ENCODE peak calls at places on chromosome 10, in ten cellular contexts. X, E, Q, P, M, J, H, S, F and B are unnamed samples.

GRCh38 chr10:76311752-76312699 is 880.6 kb downstream of the LRMDA start:
- DNase-seq in X (no peak), E (no peak), Q (no peak), P (no peak), M (no peak), J (peak; percentile 50), H (peak; percentile 69), S (peak; percentile 81), F (no peak), B (no peak)

GRCh38 chr10:4758256-4758655 is 67.8 kb upstream of the AKR1E2 start:
- DNase-seq in X (no peak), E (no peak), Q (no peak), P (no peak), M (no peak), J (no peak), H (no peak), S (no peak), F (no peak), B (no peak)

GRCh38 chr10:35005868-35006267 is 84.3 kb downstream of the CUL2 start:
- DNase-seq in X (no peak), E (peak; percentile 54), Q (no peak), P (peak; percentile 93), M (no peak), J (no peak), H (no peak), S (no peak), F (peak; percentile 94), B (peak; percentile 100)

GRCh38 chr10:74947781-74948401 is 121.5 kb downstream of the KAT6B start:
- DNase-seq in X (no peak), E (no peak), Q (no peak), P (no peak), M (no peak), J (no peak), H (no peak), S (no peak), F (no peak), B (no peak)

GRCh38 chr10:51386248-51386885 is 312.1 kb downstream of the PRKG1 start:
- DNase-seq in X (no peak), E (no peak), Q (no peak), P (no peak), M (no peak), J (no peak), H (no peak), S (no peak), F (no peak), B (no peak)

GRCh38 chr10:15621116-15621515 is 98.6 kb downstream of the ITGA8 start:
- DNase-seq in X (no peak), E (no peak), Q (no peak), P (no peak), M (no peak), J (no peak), H (no peak), S (no peak), F (no peak), B (no peak)

GRCh38 chr10:76357726-76358125 is 926.3 kb downstream of the LRMDA start:
- DNase-seq in X (no peak), E (no peak), Q (no peak), P (no peak), M (no peak), J (no peak), H (no peak), S (no peak), F (no peak), B (no peak)

GRCh38 chr10:125521721-125522680 is 161.0 kb downstream of the TEX36 start:
- DNase-seq in X (no peak), E (no peak), Q (no peak), P (no peak), M (peak; percentile 85), J (no peak), H (peak; percentile 85), S (peak; percentile 88), F (peak; percentile 8), B (no peak)

GRCh38 chr10:47435081-47435480 is 48.8 kb downstream of the ANXA8 start:
- DNase-seq in X (no peak), E (no peak), Q (no peak), P (no peak), M (no peak), J (no peak), H (no peak), S (no peak), F (no peak), B (no peak)

GRCh38 chr10:4429538-4429937 is 396.5 kb upstream of the AKR1E2 start:
- DNase-seq in X (no peak), E (no peak), Q (no peak), P (no peak), M (no peak), J (no peak), H (no peak), S (no peak), F (no peak), B (no peak)

GRCh38 chr10:71221586-71222202 is 9.3 kb downstream of the UNC5B start:
- DNase-seq in X (peak; percentile 13), E (no peak), Q (no peak), P (no peak), M (no peak), J (no peak), H (no peak), S (no peak), F (no peak), B (no peak)

GRCh38 chr10:124429576-124429975 is 10.9 kb upstream of the OAT start:
- DNase-seq in X (no peak), E (no peak), Q (no peak), P (no peak), M (no peak), J (peak; percentile 67), H (no peak), S (no peak), F (no peak), B (no peak)

GRCh38 chr10:23281044-23281433 is 63.6 kb downstream of the C10orf67 start:
- DNase-seq in X (no peak), E (no peak), Q (no peak), P (no peak), M (no peak), J (no peak), H (no peak), S (peak; percentile 35), F (no peak), B (no peak)

GRCh38 chr10:24944512-24945255 is 7.7 kb downstream of the PRTFDC1 start:
- DNase-seq in X (no peak), E (no peak), Q (no peak), P (no peak), M (no peak), J (peak; percentile 87), H (no peak), S (no peak), F (no peak), B (no peak)

GRCh38 chr10:1543596-1543995 is 193.7 kb downstream of the ADARB2 start:
- DNase-seq in X (no peak), E (no peak), Q (no peak), P (no peak), M (no peak), J (peak; percentile 9), H (no peak), S (no peak), F (no peak), B (no peak)

GRCh38 chr10:1939016-1939415 is 201.7 kb upstream of the ADARB2 start:
- DNase-seq in X (no peak), E (no peak), Q (peak; percentile 56), P (no peak), M (no peak), J (no peak), H (no peak), S (no peak), F (no peak), B (no peak)

GRCh38 chr10:24382979-24383663 is 174.2 kb downstream of the KIAA1217 start:
- DNase-seq in X (no peak), E (no peak), Q (no peak), P (no peak), M (no peak), J (no peak), H (no peak), S (peak; percentile 41), F (no peak), B (no peak)

GRCh38 chr10:89373916-89374711 is 3.7 kb upstream of the IFIT1B start:
- DNase-seq in X (peak; percentile 90), E (peak; percentile 95), Q (no peak), P (peak; percentile 86), M (no peak), J (peak; percentile 84), H (no peak), S (no peak), F (peak; percentile 7), B (peak; percentile 91)

GRCh38 chr10:61643316-61643751 is 19.4 kb upstream of the CABCOCO1 start:
- DNase-seq in X (no peak), E (no peak), Q (no peak), P (no peak), M (no peak), J (no peak), H (no peak), S (peak; percentile 58), F (no peak), B (no peak)

GRCh38 chr10:36030516-36030915 is 388.4 kb upstream of the FZD8 start:
- DNase-seq in X (no peak), E (no peak), Q (no peak), P (no peak), M (no peak), J (no peak), H (no peak), S (no peak), F (no peak), B (no peak)

GRCh38 chr10:90592903-90593302 is 264.9 kb downstream of the HTR7 start:
- DNase-seq in X (peak; percentile 64), E (no peak), Q (no peak), P (no peak), M (no peak), J (no peak), H (peak; percentile 54), S (peak; percentile 87), F (peak; percentile 12), B (no peak)

GRCh38 chr10:132602610-132603009 is 65.0 kb downstream of the INPP5A start:
- DNase-seq in X (no peak), E (no peak), Q (no peak), P (no peak), M (no peak), J (peak; percentile 30), H (no peak), S (no peak), F (no peak), B (no peak)

GRCh38 chr10:17232276-17232987 is 4.4 kb downstream of the VIM start:
- DNase-seq in X (no peak), E (no peak), Q (no peak), P (no peak), M (no peak), J (no peak), H (no peak), S (no peak), F (no peak), B (no peak)

GRCh38 chr10:13894412-13895093 is 307.8 kb downstream of the PRPF18 start:
- DNase-seq in X (no peak), E (no peak), Q (no peak), P (no peak), M (no peak), J (no peak), H (no peak), S (no peak), F (no peak), B (no peak)

GRCh38 chr10:128631801-128632241 is 505.6 kb upstream of the MKI67 start:
- DNase-seq in X (no peak), E (no peak), Q (no peak), P (no peak), M (no peak), J (no peak), H (no peak), S (peak; percentile 66), F (no peak), B (no peak)

GRCh38 chr10:124285587-124286527 is 132.9 kb downstream of the OAT start:
- DNase-seq in X (no peak), E (no peak), Q (no peak), P (no peak), M (no peak), J (peak; percentile 24), H (no peak), S (no peak), F (no peak), B (no peak)

GRCh38 chr10:100612601-100613595 is 77.2 kb downstream of the HIF1AN start:
- DNase-seq in X (no peak), E (no peak), Q (no peak), P (no peak), M (peak; percentile 67), J (peak; percentile 31), H (peak; percentile 3), S (no peak), F (no peak), B (no peak)

GRCh38 chr10:42979181-42979580 is 97.7 kb upstream of the RET start:
- DNase-seq in X (peak; percentile 20), E (no peak), Q (no peak), P (no peak), M (no peak), J (peak; percentile 24), H (no peak), S (no peak), F (no peak), B (no peak)